ENCODE peak calls at places on chromosomes 4 and X, in five cellular contexts. M, Q, W, Y and B are unnamed samples.

GRCh38 chrX:97672138-97672537 is 788.4 kb downstream of the RPA4 start:
- DNase-seq in Q (no peak), M (no peak), W (no peak), Y (no peak), B (no peak)

GRCh38 chr4:169557061-169557636 is 55.2 kb downstream of the NEK1 start:
- DNase-seq in Q (no peak), W (no peak), Y (no peak), M (no peak), B (no peak)

GRCh38 chrX:153456704-153457103 is 10.8 kb upstream of the TREX2 start:
- DNase-seq in W (no peak), Q (no peak), Y (no peak), M (no peak), B (no peak)

GRCh38 chr4:8351931-8352367 is 82.4 kb downstream of the HTRA3 start:
- DNase-seq in M (no peak), Q (no peak), Y (no peak), W (peak), B (peak)

GRCh38 chr4:85475631-85476233 is 782 bp downstream of the ARHGAP24 start:
- DNase-seq in M (no peak), Q (peak), W (no peak), Y (no peak), B (no peak)

GRCh38 chr4:72919937-72920336 is 149.6 kb downstream of the COX18 start:
- DNase-seq in Q (no peak), M (no peak), W (no peak), Y (no peak), B (no peak)

GRCh38 chr4:40731792-40732245 is 17.9 kb upstream of the NSUN7 start:
- DNase-seq in M (peak), Y (no peak), Q (no peak), W (peak), B (peak)

GRCh38 chr4:74311696-74312313 is 3.5 kb downstream of the EPGN start:
- DNase-seq in W (no peak), Q (no peak), M (no peak), Y (no peak), B (no peak)

GRCh38 chr4:100461796-100462195 is 56.0 kb downstream of the EMCN start:
- DNase-seq in Y (no peak), M (no peak), Q (no peak), W (no peak), B (no peak)

GRCh38 chrX:83508006-83508405 is at the start of gene POU3F4:
- DNase-seq in W (no peak), Q (peak), M (no peak), Y (no peak), B (no peak)

GRCh38 chrX:134715930-134716619 is 57.8 kb upstream of the PLAC1 start:
- DNase-seq in W (no peak), Q (peak), Y (no peak), M (no peak), B (no peak)

GRCh38 chr4:132893787-132894186 is 255.3 kb upstream of the PCDH10 start:
- DNase-seq in Q (no peak), W (no peak), Y (no peak), M (no peak), B (no peak)

GRCh38 chr4:101393256-101393655 is 45.9 kb upstream of the PPP3CA start:
- DNase-seq in Y (no peak), W (no peak), M (no peak), Q (no peak), B (no peak)

GRCh38 chr4:20028694-20029093 is 223.0 kb upstream of the SLIT2 start:
- DNase-seq in Y (no peak), W (no peak), Q (no peak), M (no peak), B (no peak)

GRCh38 chr4:127143460-127144190 is 489.1 kb upstream of the INTU start:
- DNase-seq in W (no peak), Y (no peak), M (no peak), Q (no peak), B (no peak)

GRCh38 chr4:8571702-8572685 is 8.2 kb upstream of the GPR78 start:
- DNase-seq in Q (no peak), Y (no peak), W (no peak), M (peak), B (no peak)

GRCh38 chr4:183337349-183337748 is 15.1 kb upstream of the CLDN24 start:
- DNase-seq in Y (no peak), W (no peak), M (peak), Q (no peak), B (peak)

GRCh38 chr4:48799157-48799556 is 19.1 kb upstream of the FRYL start:
- DNase-seq in Q (no peak), W (no peak), Y (no peak), M (no peak), B (no peak)